ENCODE peak calls at places on chromosomes 13 and 19, in six cellular contexts. B is HepG2, H is H1, S is SK-N-SH, L is K562, P is GM12878. F is an unnamed sample.

GRCh38 chr13:110713981-110714797 is 689 bp downstream of the ING1 start:
- DNase-seq in S (peak; percentile 56), L (no peak), P (no peak), B (peak; percentile 28), H (no peak), F (peak; percentile 29)

GRCh38 chr19:18866800-18867123 is 29.2 kb downstream of the CERS1 start:
- DNase-seq in S (no peak), L (no peak), H (no peak), P (no peak), B (no peak), F (no peak)

GRCh38 chr13:46142692-46143238 is 37.9 kb upstream of the CPB2 start:
- DNase-seq in B (peak; percentile 86), H (no peak), L (no peak), S (no peak), P (no peak), F (no peak)

GRCh38 chr19:23415561-23416191 is 20.4 kb upstream of the ZNF91 start:
- DNase-seq in B (no peak), L (no peak), P (no peak), S (peak; percentile 86), H (peak; percentile 79), F (no peak)

GRCh38 chr13:109139346-109139745 is 509.9 kb downstream of the MYO16 start:
- DNase-seq in B (no peak), S (no peak), L (no peak), P (no peak), H (no peak), F (no peak)

GRCh38 chr13:102310691-102311432 is 91.0 kb downstream of the FGF14 start:
- DNase-seq in S (no peak), H (no peak), L (no peak), B (no peak), P (no peak), F (no peak)

GRCh38 chr13:25980255-25980654 is 71.6 kb downstream of the SHISA2 start:
- DNase-seq in H (peak; percentile 46), B (peak; percentile 11), S (peak; percentile 40), P (no peak), L (no peak), F (no peak)

GRCh38 chr19:40763963-40764362 is 11.4 kb upstream of the MIA start:
- DNase-seq in H (no peak), L (no peak), S (no peak), B (no peak), P (no peak), F (no peak)

GRCh38 chr13:65488606-65489005 is 1741.5 kb downstream of the PCDH9 start:
- DNase-seq in B (no peak), S (no peak), L (no peak), P (no peak), H (no peak), F (no peak)

GRCh38 chr13:42405665-42406390 is 133.9 kb downstream of the AKAP11 start:
- DNase-seq in H (no peak), P (peak; percentile 97), B (no peak), S (no peak), L (no peak), F (no peak)

GRCh38 chr13:39095500-39095899 is 57.2 kb downstream of the NHLRC3 start:
- DNase-seq in H (no peak), B (no peak), S (no peak), L (no peak), P (no peak), F (no peak)

GRCh38 chr13:78621086-78621485 is 17.7 kb upstream of the POU4F1 start:
- DNase-seq in L (no peak), S (no peak), P (no peak), B (no peak), H (no peak), F (no peak)

GRCh38 chr13:93388701-93389100 is 162.1 kb downstream of the GPC6 start:
- DNase-seq in B (no peak), S (no peak), L (no peak), H (no peak), P (no peak), F (no peak)

GRCh38 chr19:47603706-47604310 is 5.1 kb upstream of the BICRA start:
- DNase-seq in B (no peak), L (no peak), P (no peak), H (no peak), S (no peak), F (no peak)

GRCh38 chr13:19860884-19861655 is 2.4 kb downstream of the ZMYM5 start:
- DNase-seq in H (no peak), L (no peak), B (peak; percentile 77), S (no peak), P (no peak), F (no peak)

GRCh38 chr13:91482427-91482826 is 84.0 kb downstream of the GPC5 start:
- DNase-seq in S (peak; percentile 2), B (no peak), L (no peak), P (no peak), H (no peak), F (no peak)

GRCh38 chr19:55172741-55173140 is 6.3 kb upstream of the DNAAF3 start:
- DNase-seq in L (no peak), S (no peak), B (no peak), P (no peak), H (no peak), F (no peak)

GRCh38 chr13:64928704-64929499 is 2301.2 kb downstream of the PCDH9 start:
- DNase-seq in S (no peak), B (no peak), H (no peak), P (no peak), L (no peak), F (no peak)

GRCh38 chr13:62046512-62046911 is 630.9 kb upstream of the PCDH20 start:
- DNase-seq in L (no peak), B (no peak), H (no peak), P (no peak), S (peak; percentile 1), F (no peak)

GRCh38 chr13:59172076-59172475 is 991.7 kb downstream of the DIAPH3 start:
- DNase-seq in B (no peak), P (no peak), H (no peak), L (no peak), S (no peak), F (no peak)

DNA sequence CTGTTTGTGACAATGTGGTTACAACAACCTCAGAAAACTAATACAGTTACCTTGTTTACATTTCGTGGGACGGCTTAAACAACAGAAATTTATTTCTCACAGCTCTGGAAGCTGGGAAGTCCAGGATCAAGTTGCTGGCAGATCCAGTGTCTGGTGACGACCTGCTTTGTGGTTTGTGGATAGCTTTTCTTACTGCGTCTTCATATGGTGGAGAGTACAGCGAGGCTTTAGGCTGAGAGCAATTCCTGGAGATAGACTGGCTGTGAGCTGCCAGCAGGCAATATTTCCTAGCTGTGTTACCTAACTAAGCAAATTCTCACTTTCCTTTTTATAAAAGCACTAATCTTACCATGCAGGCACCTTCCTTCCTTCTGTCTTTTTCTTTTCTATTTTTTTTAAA is 1203.5 kb upstream of the PRR20A start:
- DNase-seq in L (no peak), P (no peak), S (no peak), B (no peak), H (no peak), F (no peak)
- TF ChIP-seq TAF1 in L (no peak), P (no peak), S (no peak), B (no peak), H (no peak), F (no peak)

GRCh38 chr13:34416833-34417425 is 525.1 kb upstream of the NBEA start:
- DNase-seq in S (no peak), L (no peak), H (no peak), P (no peak), B (no peak), F (no peak)
- TF ChIP-seq TAF1 in S (no peak), L (no peak), H (no peak), P (no peak), B (no peak), F (no peak)

DNA sequence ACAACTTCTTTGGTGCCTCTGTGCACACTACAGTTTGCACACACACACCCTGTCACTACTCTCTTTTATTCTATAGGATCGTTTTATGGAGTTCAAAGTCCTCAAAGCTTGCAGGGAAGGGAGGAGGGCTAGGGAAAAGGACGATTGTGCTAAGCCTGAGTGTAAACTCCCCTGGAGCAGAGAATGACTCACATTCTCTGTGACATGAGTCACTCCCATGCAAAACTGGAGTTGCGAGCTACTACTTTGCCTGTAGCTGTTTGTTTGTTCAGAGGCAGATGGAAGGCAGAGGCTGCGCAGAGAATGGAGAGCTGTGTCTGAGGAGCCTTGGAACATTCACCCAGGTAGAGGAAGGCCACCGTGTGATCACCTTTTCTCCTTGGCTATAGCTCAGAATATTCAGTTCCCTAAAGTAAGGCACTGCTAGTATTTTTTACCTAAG is 80.5 kb upstream of the MBNL2 start:
- DNase-seq in S (no peak), B (peak; percentile 96), L (peak; percentile 32), H (peak; percentile 29), P (peak; percentile 23), F (no peak)
- TF ChIP-seq TAF1 in S (no peak), B (no peak), L (peak; percentile 47), H (no peak), P (no peak), F (no peak)

DNA sequence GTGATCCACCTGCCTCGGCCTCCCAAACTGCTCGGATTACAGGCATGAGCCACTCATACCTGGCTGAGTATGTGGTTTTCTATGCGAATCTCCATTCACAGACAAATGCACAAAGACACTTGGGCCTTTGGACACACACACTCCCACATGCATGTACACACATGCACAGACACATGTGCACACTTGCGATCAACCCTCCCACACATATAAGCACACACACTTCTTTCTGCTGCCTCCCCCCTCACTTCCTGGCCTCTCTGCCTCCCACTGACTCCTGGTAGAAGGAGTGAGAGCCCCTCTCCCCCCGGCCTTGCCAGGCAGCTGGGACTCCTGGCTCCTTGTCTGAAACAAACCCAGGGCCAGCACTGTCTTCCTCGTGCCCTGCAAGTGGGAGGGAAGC is 29.3 kb upstream of the PLEKHF1 start:
- DNase-seq in L (no peak), P (no peak), H (no peak), S (no peak), B (no peak), F (no peak)
- TF ChIP-seq TAF1 in L (no peak), P (no peak), H (no peak), S (no peak), B (no peak), F (no peak)

F was measured in GM12892.